ENCODE peak calls at places on chromosome 4, in four cellular contexts. L, Q, X and W are unnamed samples.

GRCh38 chr4:11341337-11342043 is 87.2 kb downstream of the HS3ST1 start:
- DNase-seq in L (no peak), Q (no peak), X (no peak), W (no peak)

GRCh38 chr4:155405059-155405458 is 28.3 kb upstream of the MAP9 start:
- DNase-seq in L (no peak), Q (no peak), X (no peak), W (no peak)

GRCh38 chr4:177393236-177393635 is 49.0 kb downstream of the AGA start:
- DNase-seq in L (no peak), Q (no peak), X (no peak), W (no peak)

GRCh38 chr4:52545099-52546069 is 113.7 kb downstream of the USP46 start:
- DNase-seq in L (peak; percentile 75), Q (peak; percentile 49), X (peak; percentile 79), W (peak; percentile 7)

GRCh38 chr4:2489841-2490552 is 21.1 kb downstream of the RNF4 start:
- DNase-seq in L (no peak), Q (no peak), X (no peak), W (no peak)

GRCh38 chr4:83328486-83328885 is 6.2 kb downstream of the HPSE start:
- DNase-seq in L (peak; percentile 15), Q (no peak), X (no peak), W (no peak)

GRCh38 chr4:89492476-89493110 is 185.0 kb upstream of the GPRIN3 start:
- DNase-seq in L (no peak), Q (no peak), X (no peak), W (no peak)

GRCh38 chr4:159308571-159309340 is 205.9 kb downstream of the RAPGEF2 start:
- DNase-seq in L (no peak), Q (no peak), X (no peak), W (no peak)

GRCh38 chr4:123547167-123547817 is 150.7 kb downstream of the SPRY1 start:
- DNase-seq in L (no peak), Q (no peak), X (no peak), W (no peak)

GRCh38 chr4:52244773-52245360 is 193.8 kb downstream of the SPATA18 start:
- DNase-seq in L (no peak), Q (no peak), X (peak; percentile 32), W (no peak)

GRCh38 chr4:5746250-5746649 is 35.2 kb downstream of the EVC start:
- DNase-seq in L (no peak), Q (no peak), X (no peak), W (no peak)

GRCh38 chr4:122639181-122639580 is 18.3 kb upstream of the IL21 start:
- DNase-seq in L (no peak), Q (no peak), X (no peak), W (no peak)

GRCh38 chr4:53616219-53616618 is 24.9 kb upstream of the LNX1 start:
- DNase-seq in L (no peak), Q (no peak), X (no peak), W (no peak)

GRCh38 chr4:158159718-158160094 is 13.1 kb downstream of the GASK1B start:
- DNase-seq in L (no peak), Q (no peak), X (no peak), W (no peak)

GRCh38 chr4:1260418-1261106 is 11.6 kb upstream of the CTBP1 start:
- DNase-seq in L (no peak), Q (no peak), X (no peak), W (no peak)

GRCh38 chr4:11635336-11635735 is 206.6 kb upstream of the HS3ST1 start:
- DNase-seq in L (no peak), Q (no peak), X (no peak), W (no peak)

GRCh38 chr4:8383451-8384160 is 56.9 kb downstream of the ACOX3 start:
- DNase-seq in L (no peak), Q (no peak), X (no peak), W (no peak)

GRCh38 chr4:106318511-106318910 is 2.2 kb downstream of the AIMP1 start:
- DNase-seq in L (no peak), Q (no peak), X (no peak), W (no peak)

GRCh38 chr4:167831853-167832252 is 260.5 kb upstream of the ANXA10 start:
- DNase-seq in L (no peak), Q (no peak), X (no peak), W (no peak)

GRCh38 chr4:102608190-102608589 is 107.0 kb downstream of the NFKB1 start:
- DNase-seq in L (no peak), Q (no peak), X (no peak), W (no peak)

GRCh38 chr4:10051536-10052135 is 30.3 kb upstream of the SLC2A9 start:
- DNase-seq in L (no peak), Q (no peak), X (no peak), W (no peak)

GRCh38 chr4:89438102-89438831 is 130.7 kb upstream of the GPRIN3 start:
- DNase-seq in L (peak; percentile 10), Q (peak; percentile 23), X (peak; percentile 34), W (peak; percentile 9)

GRCh38 chr4:83308672-83309071 is 24.1 kb upstream of the COQ2 start:
- DNase-seq in L (no peak), Q (no peak), X (no peak), W (no peak)

GRCh38 chr4:149987330-149987751 is 90.9 kb upstream of the DCLK2 start:
- DNase-seq in L (no peak), Q (no peak), X (peak; percentile 8), W (no peak)

GRCh38 chr4:82652062-82652461 is 90.3 kb upstream of the TMEM150C start:
- DNase-seq in L (no peak), Q (no peak), X (no peak), W (no peak)

GRCh38 chr4:2929469-2929868 is 33.7 kb downstream of the NOP14 start:
- DNase-seq in L (no peak), Q (no peak), X (no peak), W (no peak)

GRCh38 chr4:65665951-65666523 is 4.3 kb downstream of the EPHA5 start:
- DNase-seq in L (no peak), Q (no peak), X (no peak), W (no peak)

GRCh38 chr4:1368421-1369090 is 21.5 kb downstream of the UVSSA start:
- DNase-seq in L (no peak), Q (no peak), X (peak; percentile 32), W (no peak)

DNA sequence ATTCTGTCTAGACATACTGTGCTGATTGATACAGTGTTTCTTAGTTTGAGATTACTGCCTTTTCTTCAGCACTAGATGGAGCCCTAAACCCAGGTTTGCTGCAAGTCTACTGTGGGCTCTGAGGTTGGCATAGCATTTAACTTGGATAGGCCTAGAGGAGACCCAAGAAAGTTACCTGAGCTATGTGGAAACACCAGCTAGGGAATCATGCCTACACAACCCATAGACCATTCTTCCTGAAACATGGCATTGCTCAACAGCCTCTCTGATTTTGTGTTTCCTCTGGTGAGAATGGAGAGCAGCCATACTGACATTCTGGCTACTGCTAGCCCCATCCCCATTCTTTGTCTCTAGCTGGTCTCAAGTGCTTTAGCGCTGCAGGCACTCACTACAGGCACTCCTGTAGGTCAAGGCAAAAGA is 287.7 kb upstream of the PCDH18 start:
- DNase-seq in L (no peak), Q (peak; percentile 45), X (peak; percentile 9), W (peak; percentile 1)
- TF ChIP-seq GABPA in L (no peak), Q (no peak), X (no peak), W (no peak)

DNA sequence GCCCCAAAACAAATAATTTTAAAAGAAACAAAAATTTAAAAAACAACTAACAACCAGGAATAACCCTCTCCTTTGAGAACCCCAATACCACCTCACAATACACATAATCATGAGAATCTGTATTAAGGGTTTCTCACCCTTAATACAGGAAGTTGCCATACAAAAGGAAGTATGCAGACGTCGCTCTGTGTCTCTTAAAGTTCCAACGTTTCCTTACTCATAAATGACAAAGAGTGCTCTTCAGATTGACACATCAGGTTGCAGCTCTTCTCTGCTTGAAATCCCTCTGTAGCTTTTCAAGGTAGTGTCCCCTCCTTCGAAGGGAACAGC is 73.9 kb upstream of the IRF2 start:
- DNase-seq in L (no peak), Q (no peak), X (no peak), W (no peak)
- TF ChIP-seq GABPA in L (no peak), Q (no peak), X (no peak), W (no peak)

DNA sequence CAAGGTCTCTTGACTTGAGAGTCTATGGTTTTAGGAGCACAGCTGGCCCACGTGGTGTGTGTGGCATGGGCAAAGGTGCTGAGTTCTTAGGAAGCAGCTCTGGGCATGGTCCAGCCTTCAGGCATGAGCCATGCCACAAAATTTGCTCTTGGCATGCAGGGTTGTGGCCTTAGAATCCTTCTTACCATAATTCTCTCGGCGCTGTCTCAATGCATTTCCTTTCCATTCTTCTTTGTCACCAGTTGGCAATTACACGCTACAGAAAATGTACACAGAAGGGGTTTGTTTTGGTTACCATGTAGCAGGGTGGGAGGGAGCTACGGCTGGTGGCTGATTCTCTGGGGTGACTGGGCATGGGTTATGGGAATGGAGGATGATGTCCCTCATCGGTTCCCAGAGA is 199.6 kb upstream of the SFRP2 start:
- DNase-seq in L (no peak), Q (no peak), X (no peak), W (no peak)
- TF ChIP-seq GABPA in L (no peak), Q (no peak), X (no peak), W (no peak)

DNA sequence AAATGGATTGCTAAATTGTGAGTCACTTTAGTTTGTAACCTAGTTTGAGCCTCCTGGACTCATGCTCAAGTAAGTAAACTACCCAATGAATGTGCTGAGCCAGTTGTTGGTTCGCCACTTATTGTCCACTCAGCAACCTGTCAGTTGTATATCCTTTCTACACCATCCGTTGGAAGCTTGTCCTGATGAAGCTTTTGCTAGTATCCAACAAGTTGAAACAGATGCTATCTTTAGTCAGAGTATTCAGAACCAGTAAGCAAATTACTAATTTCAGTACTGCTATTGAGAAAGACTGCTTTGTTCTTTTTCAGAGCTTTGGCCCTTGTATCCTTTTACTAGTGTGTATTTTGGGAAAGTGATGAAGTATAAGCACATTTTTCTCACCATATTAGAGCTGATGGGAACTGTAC is 4.3 kb upstream of the NAA15 start:
- DNase-seq in L (no peak), Q (peak; percentile 13), X (no peak), W (no peak)
- TF ChIP-seq GABPA in L (no peak), Q (no peak), X (no peak), W (no peak)